ENCODE peak calls at places on chromosomes 7 and 10, in five cellular contexts. C, T, S, H and P are unnamed samples.

GRCh38 chr10:98302711-98303365 is 34.8 kb upstream of the LOXL4 start:
- DNase-seq in C (no peak), T (no peak), S (no peak), H (no peak), P (no peak)

GRCh38 chr7:95867309-95867708 is 95.0 kb downstream of the DYNC1I1 start:
- DNase-seq in C (peak; percentile 24), T (peak; percentile 23), S (no peak), H (no peak), P (no peak)

GRCh38 chr7:11104578-11104977 is 130.9 kb downstream of the PHF14 start:
- DNase-seq in C (no peak), T (no peak), S (no peak), H (no peak), P (no peak)

GRCh38 chr7:50212016-50212325 is 92.5 kb upstream of the IKZF1 start:
- DNase-seq in C (no peak), T (no peak), S (no peak), H (no peak), P (no peak)

GRCh38 chr7:27112361-27112760 is 9.9 kb upstream of the HOXA2 start:
- DNase-seq in C (no peak), T (no peak), S (no peak), H (no peak), P (no peak)

GRCh38 chr10:118870467-118871243 is 115.9 kb upstream of the CACUL1 start:
- DNase-seq in C (peak; percentile 29), T (peak; percentile 72), S (no peak), H (peak; percentile 51), P (peak; percentile 66)

GRCh38 chr7:128839751-128840177 is 9.6 kb downstream of the FLNC start:
- DNase-seq in C (peak; percentile 10), T (no peak), S (no peak), H (no peak), P (no peak)

GRCh38 chr7:23098029-23098428 is 7.6 kb upstream of the KLHL7 start:
- DNase-seq in C (no peak), T (no peak), S (no peak), H (no peak), P (no peak)

GRCh38 chr10:17062009-17062408 is 67.6 kb downstream of the CUBN start:
- DNase-seq in C (no peak), T (peak; percentile 75), S (no peak), H (no peak), P (peak; percentile 62)

GRCh38 chr10:5477948-5478693 is 21.2 kb downstream of the CALML5 start:
- DNase-seq in C (no peak), T (no peak), S (no peak), H (no peak), P (no peak)

GRCh38 chr7:158508802-158509385 is 78.7 kb downstream of the PTPRN2 start:
- DNase-seq in C (no peak), T (peak; percentile 16), S (no peak), H (no peak), P (no peak)

GRCh38 chr7:143247372-143247771 is 15.9 kb upstream of the GSTK1 start:
- DNase-seq in C (no peak), T (no peak), S (no peak), H (no peak), P (no peak)

GRCh38 chr7:137626469-137627067 is 220.2 kb downstream of the DGKI start:
- DNase-seq in C (peak; percentile 36), T (peak; percentile 19), S (peak; percentile 49), H (peak; percentile 37), P (peak; percentile 15)

GRCh38 chr10:71981024-71981867 is 17.1 kb downstream of the CHST3 start:
- DNase-seq in C (no peak), T (no peak), S (no peak), H (no peak), P (no peak)

GRCh38 chr10:16944961-16945360 is 127.7 kb upstream of the RSU1 start:
- DNase-seq in C (no peak), T (no peak), S (no peak), H (no peak), P (no peak)

GRCh38 chr10:69650589-69651261 is 20.7 kb downstream of the FAM241B start:
- DNase-seq in C (no peak), T (no peak), S (no peak), H (no peak), P (no peak)

GRCh38 chr10:21989453-21990154 is 13.9 kb downstream of the DNAJC1 start:
- DNase-seq in C (peak; percentile 59), T (peak; percentile 65), S (peak; percentile 26), H (peak; percentile 88), P (no peak)

GRCh38 chr7:108057951-108058391 is 55.0 kb upstream of the LAMB1 start:
- DNase-seq in C (no peak), T (no peak), S (no peak), H (no peak), P (no peak)

GRCh38 chr10:4931587-4931986 is 31.6 kb upstream of the AKR1C1 start:
- DNase-seq in C (peak; percentile 79), T (no peak), S (no peak), H (no peak), P (no peak)

GRCh38 chr10:79046991-79047874 is 21.5 kb upstream of the ZMIZ1 start:
- DNase-seq in C (peak; percentile 12), T (no peak), S (no peak), H (no peak), P (no peak)

GRCh38 chr10:100509241-100509640 is 10.4 kb downstream of the SEC31B start:
- DNase-seq in C (no peak), T (no peak), S (no peak), H (no peak), P (no peak)

GRCh38 chr10:132941640-132942051 is 724 bp downstream of the CFAP46 start:
- DNase-seq in C (no peak), T (no peak), S (no peak), H (no peak), P (no peak)

GRCh38 chr7:116211006-116211912 is 920 bp downstream of the TES start:
- DNase-seq in C (peak; percentile 93), T (peak; percentile 99), S (peak; percentile 62), H (no peak), P (peak; percentile 93)

GRCh38 chr7:72101444-72101843 is 310.7 kb downstream of the CALN1 start:
- DNase-seq in C (no peak), T (no peak), S (no peak), H (peak; percentile 68), P (no peak)

GRCh38 chr10:69087600-69088470 is at the start of gene SRGN:
- DNase-seq in C (peak; percentile 63), T (no peak), S (peak; percentile 59), H (peak; percentile 9), P (no peak)